ENCODE peak calls at places on chromosomes 13 and 19, in four cellular contexts. X is CD8-positive, alpha-beta T cell; B is tibial artery; A is GM23338. Y is an unnamed sample.

GRCh38 chr19:33438016-33438671 is 64.6 kb downstream of the CEBPG start:
- DNase-seq in A (no peak), B (no peak), X (no peak), Y (no peak)

GRCh38 chr19:6956573-6956972 is 64.7 kb downstream of the MBD3L2B start:
- DNase-seq in B (no peak), X (no peak), A (no peak), Y (no peak)

GRCh38 chr19:2491130-2491801 is 15.3 kb downstream of the GADD45B start:
- DNase-seq in A (no peak), X (no peak), B (no peak), Y (no peak)

GRCh38 chr13:22648325-22648758 is 532.4 kb upstream of the SGCG start:
- DNase-seq in A (peak; percentile 43), B (no peak), X (no peak), Y (no peak)

GRCh38 chr13:97413694-97414093 is 20.3 kb upstream of the RAP2A start:
- DNase-seq in A (no peak), B (no peak), X (no peak), Y (no peak)

GRCh38 chr13:41145136-41145908 is 12.7 kb upstream of the KBTBD6 start:
- DNase-seq in B (no peak), A (no peak), X (no peak), Y (no peak)

GRCh38 chr13:99973163-99973785 is 1.7 kb upstream of the ZIC5 start:
- DNase-seq in A (no peak), B (no peak), X (no peak), Y (no peak)

GRCh38 chr13:33176526-33176925 is 109.0 kb downstream of the STARD13 start:
- DNase-seq in B (no peak), A (no peak), X (no peak), Y (no peak)

GRCh38 chr13:80341098-80341701 is at the start of gene SPRY2:
- DNase-seq in X (peak; percentile 41), A (peak; percentile 97), B (peak; percentile 96), Y (no peak)

GRCh38 chr13:45807520-45808099 is 43.9 kb downstream of the SIAH3 start:
- DNase-seq in B (no peak), X (peak; percentile 34), A (peak; percentile 74), Y (peak; percentile 9)

GRCh38 chr19:36140289-36141038 is 598 bp downstream of the CAPNS1 start:
- DNase-seq in B (peak; percentile 76), A (peak; percentile 86), X (no peak), Y (no peak)

GRCh38 chr19:40413291-40413994 is at the start of gene PRX:
- DNase-seq in A (peak; percentile 89), B (no peak), X (no peak), Y (no peak)

GRCh38 chr19:18364826-18365528 is 21.0 kb upstream of the GDF15 start:
- DNase-seq in B (peak; percentile 84), A (peak; percentile 78), X (no peak), Y (no peak)

GRCh38 chr19:19417618-19418270 is 12.3 kb downstream of the GATAD2A start:
- DNase-seq in B (no peak), X (no peak), A (no peak), Y (no peak)

GRCh38 chr13:80307401-80307987 is 33.4 kb downstream of the SPRY2 start:
- DNase-seq in X (no peak), A (no peak), B (no peak), Y (no peak)

GRCh38 chr13:76019421-76020044 is 383.4 kb downstream of the LMO7 start:
- DNase-seq in B (no peak), A (peak; percentile 88), X (no peak), Y (no peak)

GRCh38 chr13:92012787-92013186 is 614.4 kb downstream of the GPC5 start:
- DNase-seq in X (no peak), A (no peak), B (no peak), Y (no peak)

GRCh38 chr13:92017737-92018136 is 619.3 kb downstream of the GPC5 start:
- DNase-seq in A (no peak), X (no peak), B (no peak), Y (no peak)
- H3K27me3 ChIP-seq in A (no peaks in the 10 kb centered on the region), X (no peaks in the 10 kb centered on the region), B (no peaks in the 10 kb centered on the region), Y (no peaks in the 10 kb centered on the region)

GRCh38 chr19:1423445-1424181 is 14.6 kb upstream of the RPS15 start:
- DNase-seq in X (no peak), B (no peak), A (no peak), Y (no peak)

GRCh38 chr19:1422360-1422759 is 15.0 kb downstream of the DAZAP1 start:
- DNase-seq in A (no peak), B (no peak), X (no peak), Y (no peak)

GRCh38 chr19:1421958-1422305 is 14.5 kb downstream of the DAZAP1 start:
- DNase-seq in X (no peak), A (no peak), B (no peak), Y (no peak)

GRCh38 chr19:1424182-1424955 is 13.8 kb upstream of the RPS15 start:
- DNase-seq in X (no peak), A (no peak), B (peak; percentile 62), Y (no peak)

GRCh38 chr19:1422943-1423342 is 15.3 kb upstream of the RPS15 start:
- DNase-seq in B (peak; percentile 60), X (no peak), A (no peak), Y (no peak)
- H3K36me3 ChIP-seq in B (peaks cover 66% of the 10 kb centered on the region), X (peaks cover 70% of the 10 kb centered on the region), A (peaks cover 49% of the 10 kb centered on the region), Y (peaks cover 58% of the 10 kb centered on the region)

DNA sequence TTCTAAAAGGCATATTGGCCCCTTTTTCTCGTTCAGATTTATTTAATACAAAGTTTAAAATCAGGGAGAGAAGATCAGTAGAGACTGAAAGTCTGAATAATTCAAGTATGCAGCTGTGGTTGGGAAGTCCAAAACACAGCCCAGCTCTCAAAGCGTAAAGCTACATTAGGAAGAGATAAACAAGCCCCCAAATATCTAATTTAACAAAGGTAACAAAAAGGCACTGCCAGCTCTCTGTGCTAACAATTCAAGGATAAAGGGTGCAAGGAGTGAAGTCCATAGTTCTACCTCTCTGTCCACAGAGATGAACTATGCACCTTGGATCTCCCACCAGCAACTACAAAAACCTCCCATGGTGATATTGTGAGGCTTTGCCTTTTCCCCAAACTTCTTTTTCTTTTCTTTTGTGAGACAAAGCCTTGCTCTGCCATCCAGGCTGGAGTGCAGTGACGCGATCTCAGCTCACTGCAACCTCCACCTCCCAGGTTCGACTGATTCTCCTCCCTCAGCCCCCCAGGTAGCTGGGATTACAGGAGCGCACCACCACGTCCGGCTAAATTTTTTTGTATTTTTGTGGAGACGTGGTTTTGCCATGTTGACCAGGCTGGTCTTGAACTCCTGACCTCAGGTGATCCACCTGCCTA is 104.4 kb downstream of the LHFPL6 start:
- DNase-seq in B (no peak), A (peak; percentile 58), X (no peak), Y (no peak)
- H3K27ac ChIP-seq in B (no peak overlapping the region), A (peak overlapping the region; percentile 35), X (no peak overlapping the region), Y (no peak overlapping the region)

DNA sequence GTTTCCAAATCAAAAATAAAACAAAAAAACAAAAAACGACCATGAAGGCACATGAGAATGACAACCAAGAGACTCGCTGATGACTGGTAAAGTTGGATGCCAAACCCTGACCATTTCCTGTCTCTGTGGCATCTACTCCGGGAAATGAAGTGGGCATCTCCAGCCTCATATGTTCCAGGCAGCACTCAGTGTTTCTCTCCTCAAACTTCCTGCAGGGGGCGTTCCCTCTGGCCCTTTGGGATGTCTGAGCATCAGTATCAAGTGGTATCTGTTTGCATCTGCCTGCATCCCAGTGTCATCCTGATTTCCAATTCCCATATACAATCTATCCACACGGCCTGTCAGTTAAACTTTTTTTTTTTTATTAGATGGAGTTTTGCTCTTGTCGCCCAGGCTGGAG is 9.8 kb upstream of the SIGLEC12 start:
- DNase-seq in A (peak; percentile 85), B (no peak), X (no peak), Y (no peak)
- H3K27me3 ChIP-seq in A (no peaks in the 10 kb centered on the region), B (peaks cover 7% of the 10 kb centered on the region), X (no peaks in the 10 kb centered on the region), Y (no peaks in the 10 kb centered on the region)

GRCh38 chr19:5622465-5623396 is at the start of the genes SAFB and SAFB2:
- DNase-seq in B (peak; percentile 100), X (peak; percentile 100), A (peak; percentile 99), Y (peak; percentile 100)
- H3K36me3 ChIP-seq in B (peaks cover 21% of the 10 kb centered on the region), X (peaks cover 52% of the 10 kb centered on the region), A (peaks cover 45% of the 10 kb centered on the region), Y (peaks cover 52% of the 10 kb centered on the region)

GRCh38 chr19:42271861-42272534 is 2.9 kb downstream of the CIC start:
- DNase-seq in X (peak; percentile 16), B (peak; percentile 66), A (no peak), Y (peak; percentile 50)
- H3K27ac ChIP-seq in X (no peak overlapping the region), B (peak overlapping the region; percentile 97), A (no peak overlapping the region), Y (no peak overlapping the region)

GRCh38 chr19:41441321-41441945 is 1.5 kb upstream of the ERICH4 start:
- DNase-seq in A (no peak), B (no peak), X (no peak), Y (no peak)
- H3K27me3 ChIP-seq in A (peaks cover 2% of the 10 kb centered on the region), B (peaks cover 29% of the 10 kb centered on the region), X (no peaks in the 10 kb centered on the region), Y (no peaks in the 10 kb centered on the region)

DNA sequence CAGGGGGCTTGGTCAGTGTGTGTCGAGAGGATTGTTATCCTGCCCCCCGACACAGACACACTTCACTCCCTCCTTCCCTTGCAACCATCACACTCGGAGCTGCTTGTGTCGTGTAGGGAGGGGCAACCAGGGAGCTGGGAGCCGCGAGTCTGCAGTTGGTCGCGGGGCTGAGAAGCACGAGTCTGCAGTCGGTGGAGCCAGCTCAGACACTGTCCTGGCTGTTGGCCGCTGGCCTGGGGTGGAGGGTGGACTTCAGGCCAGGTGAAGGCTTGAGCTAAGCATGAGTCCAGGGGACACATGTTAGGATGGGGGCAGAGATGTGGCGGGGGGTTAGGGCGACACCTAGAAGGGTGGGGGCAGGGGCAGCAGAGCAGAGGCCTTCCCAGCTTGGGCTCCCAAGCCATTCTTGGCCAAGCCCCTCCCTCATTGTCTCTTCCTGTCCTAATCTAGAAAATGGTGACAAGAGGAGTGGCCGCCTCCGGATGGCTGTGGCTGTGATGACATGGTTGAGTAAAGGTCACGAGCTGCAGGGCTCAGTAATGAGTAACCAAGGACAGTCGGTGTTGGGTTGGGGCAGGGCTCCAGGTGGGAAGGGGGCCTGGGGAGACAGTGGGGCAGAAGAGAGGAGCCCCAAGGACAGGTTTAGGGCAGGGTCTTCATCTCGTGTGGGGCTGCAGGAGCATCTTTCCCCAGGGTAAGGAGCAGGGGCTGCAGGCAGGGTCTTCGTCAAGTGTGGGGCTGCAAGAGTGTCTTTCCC is 8.5 kb downstream of the PPP5C start:
- DNase-seq in A (no peak), X (no peak), B (peak; percentile 53), Y (no peak)
- H3K36me3 ChIP-seq in A (peaks cover 27% of the 10 kb centered on the region), X (peaks cover 20% of the 10 kb centered on the region), B (peaks cover 29% of the 10 kb centered on the region), Y (peaks cover 19% of the 10 kb centered on the region)

DNA sequence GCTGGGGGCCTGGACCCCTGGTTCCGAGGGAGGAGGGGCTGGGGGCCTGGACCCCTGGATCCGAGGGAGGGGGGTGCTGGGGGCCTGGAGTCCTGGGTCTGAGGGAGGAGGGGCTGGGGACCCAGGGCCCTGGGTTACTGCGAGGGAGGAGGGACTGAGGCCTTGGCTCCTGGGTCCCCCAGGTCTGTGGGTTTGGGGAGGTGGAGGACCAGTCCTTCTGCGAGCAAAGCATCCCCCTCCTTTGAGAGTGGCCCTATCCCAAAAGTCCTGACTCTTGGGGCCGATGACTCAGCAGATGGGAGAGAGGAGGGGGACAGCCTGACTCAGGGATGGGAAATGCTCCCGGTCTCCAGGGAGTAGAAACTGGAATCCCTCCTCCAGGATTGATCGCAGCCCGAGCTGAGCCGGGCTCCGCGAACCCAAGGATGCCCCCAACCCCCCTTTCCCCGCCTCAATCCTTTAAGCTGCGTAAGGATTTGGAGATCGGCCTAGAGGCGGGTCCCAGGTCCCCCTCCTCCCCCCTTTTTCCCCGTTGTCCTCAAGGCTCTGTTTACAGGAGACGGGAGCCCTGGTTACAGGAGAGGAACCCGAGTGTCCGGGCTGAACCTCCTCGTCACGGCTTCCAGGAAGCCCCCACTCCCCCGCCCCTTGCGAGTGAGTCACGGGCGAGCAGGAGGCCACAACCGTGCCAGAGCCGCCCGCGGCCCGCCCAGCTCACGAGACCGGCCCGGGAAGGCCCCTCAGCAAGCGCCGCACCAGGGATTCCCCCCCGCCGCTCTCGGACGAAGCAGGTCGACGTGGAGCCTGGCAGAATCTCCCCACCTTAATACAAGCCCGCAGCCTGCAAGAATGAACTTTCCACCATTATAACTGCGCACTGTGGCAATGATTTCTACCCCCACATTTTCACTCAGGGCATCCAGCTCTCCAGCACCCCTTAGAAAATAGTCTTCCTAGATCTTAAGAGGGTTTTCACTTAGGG is 3.0 kb upstream of the ZFP36 start:
- DNase-seq in X (peak; percentile 97), B (peak; percentile 100), A (peak; percentile 92), Y (peak; percentile 99)
- H3K27ac ChIP-seq in X (peak overlapping the region; percentile 88), B (peak overlapping the region; percentile 99), A (peak overlapping the region; percentile 100), Y (peak overlapping the region; percentile 99)